ENCODE peak calls at places on chromosome 1, in five cellular contexts. K is CD8-positive, alpha-beta memory T cell; Q is foreskin fibroblast; E is colonic mucosa; J is AG09309. V is an unnamed sample.
A peak's percentile ranks its signal among the peaks of the same experiment; 100 is the strongest.

GRCh38 chr1:75786901-75787455 is 922 bp downstream of the RABGGTB start:
- DNase-seq in K (no peak), Q (no peak), E (no peak), J (no peak), V (no peak)

GRCh38 chr1:162497104-162497722 is 405 bp upstream of the UHMK1 start:
- DNase-seq in K (no peak), Q (no peak), E (no peak), J (no peak), V (no peak)

GRCh38 chr1:179547021-179547535 is 28.7 kb downstream of the NPHS2 start:
- DNase-seq in K (no peak), Q (no peak), E (no peak), J (no peak), V (no peak)

GRCh38 chr1:194161591-194161990 is 975.2 kb upstream of the B3GALT2 start:
- DNase-seq in K (no peak), Q (peak; percentile 46), E (no peak), J (no peak), V (no peak)

GRCh38 chr1:106944721-106945120 is 111.8 kb upstream of the PRMT6 start:
- DNase-seq in K (no peak), Q (peak; percentile 79), E (no peak), J (no peak), V (peak; percentile 71)

GRCh38 chr1:206897175-206897574 is at the start of gene IL24:
- DNase-seq in K (no peak), Q (no peak), E (no peak), J (no peak), V (no peak)

GRCh38 chr1:87794788-87795614 is 466.3 kb downstream of the LMO4 start:
- DNase-seq in K (no peak), Q (peak; percentile 82), E (no peak), J (no peak), V (peak; percentile 39)

GRCh38 chr1:8660455-8660854 is 157.0 kb downstream of the RERE start:
- DNase-seq in K (no peak), Q (peak; percentile 96), E (no peak), J (peak; percentile 91), V (peak; percentile 90)

GRCh38 chr1:112674986-112675727 is 698 bp downstream of the MOV10 start:
- DNase-seq in K (peak; percentile 55), Q (peak; percentile 71), E (peak; percentile 47), J (no peak), V (no peak)

GRCh38 chr1:37931148-37931492 is 15.7 kb downstream of the INPP5B start:
- DNase-seq in K (no peak), Q (no peak), E (peak; percentile 33), J (no peak), V (no peak)

GRCh38 chr1:12617901-12618660 is at the start of gene DHRS3:
- DNase-seq in K (peak; percentile 85), Q (peak; percentile 85), E (peak; percentile 84), J (peak; percentile 66), V (no peak)

GRCh38 chr1:162537216-162537615 is 24.3 kb upstream of the UAP1 start:
- DNase-seq in K (no peak), Q (no peak), E (no peak), J (no peak), V (no peak)

GRCh38 chr1:33586111-33586510 is 113.7 kb downstream of the ZSCAN20 start:
- DNase-seq in K (no peak), Q (peak; percentile 50), E (no peak), J (peak; percentile 21), V (peak; percentile 10)

GRCh38 chr1:7975212-7975865 is 13.8 kb downstream of the PARK7 start:
- DNase-seq in K (no peak), Q (peak; percentile 89), E (peak; percentile 81), J (no peak), V (peak; percentile 28)

GRCh38 chr1:226804907-226805759 is 65.3 kb upstream of the PSEN2 start:
- DNase-seq in K (no peak), Q (no peak), E (no peak), J (no peak), V (no peak)

GRCh38 chr1:39635205-39635870 is 4.1 kb downstream of the HEYL start:
- DNase-seq in K (no peak), Q (no peak), E (no peak), J (no peak), V (no peak)

GRCh38 chr1:167369933-167370332 is 148.4 kb downstream of the CD247 start:
- DNase-seq in K (no peak), Q (no peak), E (no peak), J (no peak), V (no peak)

GRCh38 chr1:28580706-28581530 is 11.1 kb upstream of the RAB42 start:
- DNase-seq in K (peak; percentile 6), Q (peak; percentile 67), E (peak; percentile 55), J (no peak), V (no peak)

GRCh38 chr1:213934642-213935041 is 53.1 kb upstream of the PROX1 start:
- DNase-seq in K (no peak), Q (no peak), E (no peak), J (no peak), V (no peak)

GRCh38 chr1:22689505-22689904 is 21.1 kb upstream of the EPHB2 start:
- DNase-seq in K (no peak), Q (peak; percentile 72), E (no peak), J (peak; percentile 72), V (peak; percentile 78)

DNA sequence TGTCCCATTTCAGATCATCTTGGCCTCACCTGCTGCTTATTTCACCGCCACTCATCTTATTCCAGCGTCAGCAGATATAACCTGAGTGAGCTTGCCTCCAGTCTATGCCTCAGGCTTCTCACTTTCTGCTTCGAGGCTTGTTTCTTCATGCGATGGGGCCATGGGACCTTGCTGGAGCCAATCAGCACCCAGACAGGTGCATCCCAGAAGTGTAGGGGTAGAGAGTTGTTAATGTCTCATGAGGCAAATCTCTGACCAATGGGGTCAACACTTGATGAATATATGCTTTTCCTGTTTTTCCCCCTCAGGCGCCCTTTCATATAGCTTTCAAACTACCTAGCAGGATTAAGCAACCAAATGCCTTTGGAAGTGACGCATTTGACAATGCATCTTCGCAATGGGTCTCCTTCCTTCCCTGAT is 935 bp upstream of the YIPF1 start:
- DNase-seq in K (no peak), Q (no peak), E (no peak), J (no peak), V (no peak)
- H3K4me3 ChIP-seq in K (peak overlapping the region; percentile 84), Q (peak overlapping the region; percentile 99), E (peak overlapping the region; percentile 97), J (peak overlapping the region; percentile 73), V (peak overlapping the region; percentile 77)

DNA sequence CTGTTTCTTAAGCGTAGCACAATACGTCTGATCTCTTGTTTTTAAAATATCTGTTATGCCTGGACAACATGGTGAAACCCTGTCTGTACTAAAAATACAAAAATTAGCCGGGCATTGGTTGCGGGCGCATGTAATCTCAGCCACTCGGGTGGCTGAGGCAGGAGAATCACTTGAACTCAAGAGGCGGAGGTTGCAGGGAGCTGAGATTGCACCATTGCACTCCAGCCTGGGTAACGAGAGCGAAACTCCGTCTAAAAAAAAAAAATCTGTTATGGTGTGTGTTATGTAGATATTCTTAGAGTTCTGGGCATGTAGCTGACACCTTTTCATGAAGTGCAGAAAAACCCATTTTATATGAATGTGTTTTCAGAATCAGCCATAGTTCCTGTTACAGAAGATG is 38.2 kb downstream of the RABGAP1L start:
- DNase-seq in K (no peak), Q (no peak), E (no peak), J (no peak), V (no peak)
- H3K4me3 ChIP-seq in K (no peak overlapping the region), Q (no peak overlapping the region), E (no peak overlapping the region), J (no peak overlapping the region), V (no peak overlapping the region)

GRCh38 chr1:244231572-244232315 is 180.7 kb downstream of the ZBTB18 start:
- DNase-seq in K (no peak), Q (peak; percentile 49), E (no peak), J (no peak), V (peak; percentile 45)
- H3K4me3 ChIP-seq in K (no peak overlapping the region), Q (peak overlapping the region; percentile 50), E (no peak overlapping the region), J (peak overlapping the region; percentile 27), V (peak overlapping the region; percentile 36)

GRCh38 chr1:160082926-160083325 is 1.6 kb downstream of the KCNJ9 start:
- DNase-seq in K (no peak), Q (no peak), E (no peak), J (no peak), V (no peak)

GRCh38 chr1:160085686-160086089 is 4.3 kb downstream of the KCNJ9 start:
- DNase-seq in K (peak; percentile 73), Q (peak; percentile 87), E (peak; percentile 84), J (no peak), V (no peak)

GRCh38 chr1:160084771-160085321 is 3.5 kb downstream of the KCNJ9 start:
- DNase-seq in K (no peak), Q (no peak), E (no peak), J (no peak), V (no peak)

GRCh38 chr1:160082487-160082886 is 1.1 kb downstream of the KCNJ9 start:
- DNase-seq in K (no peak), Q (no peak), E (no peak), J (no peak), V (no peak)

GRCh38 chr1:160083968-160084770 is 2.8 kb downstream of the KCNJ9 start:
- DNase-seq in K (peak; percentile 70), Q (peak; percentile 53), E (peak; percentile 86), J (no peak), V (no peak)
- H3K4me3 ChIP-seq in K (peak overlapping the region; percentile 23), Q (no peak overlapping the region), E (peak overlapping the region; percentile 27), J (no peak overlapping the region), V (peak overlapping the region; percentile 31)

DNA sequence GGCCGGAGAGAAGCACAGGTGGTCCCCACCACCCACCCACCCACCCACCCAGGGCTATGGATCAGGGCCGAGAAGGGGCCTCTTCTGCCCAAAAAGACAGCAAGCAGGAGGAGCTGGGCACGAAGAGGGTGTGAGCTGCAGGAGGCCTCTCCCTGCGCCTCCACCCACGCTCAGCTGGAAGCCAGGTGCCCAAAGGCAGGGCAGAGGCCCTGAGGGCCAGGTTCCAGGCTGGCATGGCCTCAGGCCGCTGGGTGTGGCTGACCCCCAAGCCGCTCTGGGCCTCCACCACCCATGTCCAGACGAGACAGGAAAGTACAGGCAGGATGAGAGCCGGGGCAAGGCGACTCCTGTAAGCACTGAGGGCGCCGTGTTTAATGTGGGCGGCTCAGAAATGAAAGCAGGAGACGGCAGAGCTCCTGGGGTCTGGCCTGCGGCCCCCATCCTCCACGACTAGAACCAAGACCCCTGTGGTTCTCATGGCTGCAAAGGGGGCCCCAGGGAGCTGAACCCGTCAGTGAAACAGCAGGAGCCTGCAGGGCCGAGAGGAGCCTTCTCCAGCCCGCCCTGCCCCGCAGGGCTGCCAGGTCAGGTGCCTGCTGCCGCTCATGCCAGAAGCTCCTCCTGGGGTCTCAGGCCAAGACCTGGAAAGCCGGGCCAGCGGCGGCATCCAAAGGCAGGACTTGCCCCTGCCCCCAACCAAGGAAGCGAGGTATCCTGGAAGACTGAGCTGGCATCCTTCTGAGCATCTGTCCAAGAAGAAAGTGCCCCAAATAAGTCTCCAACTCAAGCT is 56.0 kb downstream of the MEGF6 start:
- DNase-seq in K (no peak), Q (no peak), E (no peak), J (no peak), V (no peak)
- H3K4me3 ChIP-seq in K (no peak overlapping the region), Q (no peak overlapping the region), E (no peak overlapping the region), J (no peak overlapping the region), V (no peak overlapping the region)

GRCh38 chr1:72062584-72062983 is 219.8 kb downstream of the NEGR1 start:
- DNase-seq in K (no peak), Q (peak; percentile 50), E (no peak), J (no peak), V (no peak)

GRCh38 chr1:72064301-72064700 is 218.0 kb downstream of the NEGR1 start:
- DNase-seq in K (no peak), Q (no peak), E (no peak), J (no peak), V (no peak)

GRCh38 chr1:72060466-72060865 is 221.9 kb downstream of the NEGR1 start:
- DNase-seq in K (no peak), Q (no peak), E (no peak), J (no peak), V (no peak)

GRCh38 chr1:72063364-72063763 is 219.0 kb downstream of the NEGR1 start:
- DNase-seq in K (no peak), Q (peak; percentile 11), E (no peak), J (no peak), V (no peak)

GRCh38 chr1:72066431-72066830 is 215.9 kb downstream of the NEGR1 start:
- DNase-seq in K (no peak), Q (peak; percentile 22), E (no peak), J (no peak), V (no peak)
- H3K4me3 ChIP-seq in K (no peak overlapping the region), Q (no peak overlapping the region), E (no peak overlapping the region), J (no peak overlapping the region), V (no peak overlapping the region)